ENCODE peak calls at places on chromosomes 12 and 14, in nine cellular contexts. X is CD8-positive, alpha-beta T cell; D is Daoy; C is mesenteric fat pad; V is prostate gland; H is T47D; F is stimulated activated naive B cell treated with anti-CD40 and anti-IgM and Interleukin-4, amounts not matched to agents 10 μg/mL and 1 μg/mL and 100 μg/mL, for 72 hours; L is anterior cingulate cortex; E is B cell. N is an unnamed sample.

GRCh38 chr14:88198441-88198840 is 124.6 kb downstream of the KCNK10 start:
- DNase-seq in C (no peak), X (no peak), F (no peak), L (no peak), V (no peak), D (no peak), H (no peak), E (no peak), N (no peak)

GRCh38 chr12:90098132-90098779 is 389.6 kb upstream of the ATP2B1 start:
- DNase-seq in E (no peak), D (no peak), X (no peak), F (no peak), V (no peak), L (no peak), H (no peak), C (no peak), N (no peak)

GRCh38 chr12:113339540-113339939 is 4.6 kb upstream of the SLC8B1 start:
- DNase-seq in X (no peak), C (no peak), H (no peak), F (no peak), E (no peak), D (no peak), L (no peak), V (no peak), N (no peak)

GRCh38 chr12:49008943-49009342 is 9.6 kb downstream of the PRKAG1 start:
- DNase-seq in E (no peak), V (no peak), X (no peak), C (no peak), D (no peak), H (no peak), L (no peak), F (no peak), N (no peak)

GRCh38 chr12:52213541-52214420 is 19.3 kb upstream of the KRT7 start:
- DNase-seq in D (peak; percentile 88), X (peak; percentile 23), C (peak; percentile 92), F (no peak), V (peak; percentile 73), E (no peak), L (no peak), H (peak; percentile 71), N (no peak)

GRCh38 chr14:65565948-65566347 is 153.4 kb downstream of the FUT8 start:
- DNase-seq in L (no peak), E (no peak), V (no peak), F (no peak), H (no peak), X (no peak), D (peak; percentile 4), C (no peak), N (no peak)

GRCh38 chr14:98728024-98728423 is 544.0 kb downstream of the BCL11B start:
- DNase-seq in C (no peak), X (no peak), E (no peak), L (no peak), V (no peak), F (no peak), H (no peak), D (no peak), N (no peak)

GRCh38 chr12:45879363-45879895 is 110.9 kb downstream of the SCAF11 start:
- DNase-seq in H (no peak), E (no peak), D (no peak), L (no peak), V (no peak), X (no peak), F (no peak), C (no peak), N (no peak)

GRCh38 chr12:1841606-1842182 is 21.3 kb downstream of the LRTM2 start:
- DNase-seq in E (no peak), X (no peak), C (no peak), H (no peak), D (no peak), V (no peak), L (no peak), F (no peak), N (no peak)

GRCh38 chr14:65211341-65211987 is 109.1 kb upstream of the MAX start:
- DNase-seq in C (no peak), D (peak; percentile 59), F (no peak), H (no peak), V (no peak), E (no peak), X (no peak), L (no peak), N (no peak)

GRCh38 chr12:130870442-130871285 is 1.2 kb upstream of the RAN start:
- DNase-seq in L (peak; percentile 58), H (peak; percentile 87), V (peak; percentile 35), D (peak; percentile 83), F (peak; percentile 68), C (no peak), X (peak; percentile 38), E (peak; percentile 75), N (peak; percentile 14)

GRCh38 chr12:52243774-52244614 is 11.0 kb downstream of the KRT7 start:
- DNase-seq in D (peak; percentile 99), E (no peak), F (peak; percentile 78), C (peak; percentile 91), H (peak; percentile 84), L (no peak), V (peak; percentile 93), X (peak; percentile 58), N (no peak)